ENCODE peak calls at places on chromosomes 12 and 14, in seven cellular contexts. L is neuronal stem cell, V is mesenchymal stem cell, D is IMR-90, R is H1, K is H9, T is trophoblast cell. P is an unnamed sample.

GRCh38 chr12:22543246-22544037 is 900 bp downstream of the C2CD5 start:
- DNase-seq in L (peak), V (no peak), D (peak), R (no peak), K (peak), T (no peak), P (peak)

GRCh38 chr12:108915632-108916133 is 35.8 kb downstream of the DAO start:
- DNase-seq in L (no peak), V (no peak), D (no peak), R (no peak), K (no peak), T (no peak), P (no peak)

GRCh38 chr12:24931666-24932405 is 17.1 kb downstream of the BCAT1 start:
- DNase-seq in L (no peak), V (no peak), D (peak), R (no peak), K (no peak), T (no peak), P (no peak)

GRCh38 chr14:72975776-72976175 is 49.5 kb downstream of the DCAF4 start:
- DNase-seq in L (no peak), V (no peak), D (no peak), R (no peak), K (no peak), T (no peak), P (peak)

GRCh38 chr12:56838602-56839488 is 75.7 kb downstream of the HSD17B6 start:
- DNase-seq in L (no peak), V (peak), D (no peak), R (no peak), K (no peak), T (no peak), P (no peak)

GRCh38 chr14:100041274-100041673 is 23.9 kb upstream of the EVL start:
- DNase-seq in L (no peak), V (no peak), D (no peak), R (no peak), K (no peak), T (no peak), P (no peak)

GRCh38 chr14:93894992-93895391 is 32.2 kb upstream of the FAM181A start:
- DNase-seq in L (peak), V (no peak), D (no peak), R (no peak), K (peak), T (no peak), P (peak)

GRCh38 chr14:50773632-50774541 is 57.1 kb downstream of the NIN start:
- DNase-seq in L (peak), V (peak), D (peak), R (peak), K (peak), T (peak), P (peak)

GRCh38 chr14:62209287-62209899 is 447.2 kb downstream of the SNAPC1 start:
- DNase-seq in L (no peak), V (peak), D (peak), R (no peak), K (no peak), T (no peak), P (no peak)

GRCh38 chr14:93027810-93028723 is 87.7 kb downstream of the ITPK1 start:
- DNase-seq in L (no peak), V (no peak), D (no peak), R (no peak), K (no peak), T (no peak), P (no peak)

GRCh38 chr12:130761537-130762318 is 45.6 kb upstream of the RIMBP2 start:
- DNase-seq in L (peak), V (peak), D (peak), R (no peak), K (peak), T (peak), P (peak)

GRCh38 chr12:14561677-14562076 is 6.0 kb downstream of the PLBD1 start:
- DNase-seq in L (no peak), V (no peak), D (no peak), R (no peak), K (no peak), T (no peak), P (no peak)

GRCh38 chr12:81758421-81759214 is 532 bp downstream of the PPFIA2 start:
- DNase-seq in L (peak), V (peak), D (no peak), R (no peak), K (peak), T (no peak), P (peak)

GRCh38 chr12:25977047-25977446 is 18.6 kb downstream of the RASSF8 start:
- DNase-seq in L (no peak), V (no peak), D (peak), R (no peak), K (no peak), T (peak), P (no peak)

GRCh38 chr14:69712637-69713088 is 54.3 kb upstream of the SRSF5 start:
- DNase-seq in L (no peak), V (no peak), D (no peak), R (no peak), K (peak), T (no peak), P (peak)

GRCh38 chr12:49636979-49637378 is 13.6 kb downstream of the PRPF40B start:
- DNase-seq in L (peak), V (peak), D (peak), R (no peak), K (peak), T (peak), P (peak)

GRCh38 chr12:59928416-59928815 is 332.6 kb downstream of the SLC16A7 start:
- DNase-seq in L (no peak), V (no peak), D (peak), R (no peak), K (no peak), T (no peak), P (no peak)

GRCh38 chr12:50916292-50916691 is 36.1 kb upstream of the HIGD1C start:
- DNase-seq in L (no peak), V (no peak), D (no peak), R (no peak), K (no peak), T (no peak), P (no peak)

GRCh38 chr14:100389497-100390104 is 66.5 kb downstream of the SLC25A47 start:
- DNase-seq in L (no peak), V (no peak), D (no peak), R (no peak), K (no peak), T (no peak), P (no peak)

GRCh38 chr12:2509137-2509536 is 285.6 kb upstream of the FKBP4 start:
- DNase-seq in L (no peak), V (no peak), D (no peak), R (no peak), K (no peak), T (peak), P (no peak)

GRCh38 chr12:47752552-47752951 is 6.1 kb downstream of the RAPGEF3 start:
- DNase-seq in L (no peak), V (no peak), D (peak), R (no peak), K (no peak), T (peak), P (no peak)

GRCh38 chr12:91225316-91225715 is 42.7 kb upstream of the DCN start:
- DNase-seq in L (no peak), V (peak), D (peak), R (no peak), K (no peak), T (no peak), P (no peak)

GRCh38 chr14:82313889-82314288 is 780.2 kb upstream of the SEL1L start:
- DNase-seq in L (no peak), V (no peak), D (no peak), R (no peak), K (no peak), T (no peak), P (no peak)

GRCh38 chr12:124906606-124907261 is 7.7 kb downstream of the UBC start:
- DNase-seq in L (peak), V (peak), D (peak), R (no peak), K (peak), T (peak), P (peak)

GRCh38 chr12:108804361-108804949 is 52.9 kb downstream of the SSH1 start:
- DNase-seq in L (no peak), V (peak), D (peak), R (no peak), K (no peak), T (no peak), P (no peak)

GRCh38 chr12:88553941-88554658 is 26.2 kb downstream of the KITLG start:
- DNase-seq in L (no peak), V (peak), D (peak), R (no peak), K (no peak), T (no peak), P (no peak)

GRCh38 chr12:22802883-22803640 is 178.1 kb downstream of the ETNK1 start:
- DNase-seq in L (no peak), V (no peak), D (no peak), R (no peak), K (no peak), T (no peak), P (peak)

GRCh38 chr12:97757431-97758091 is 295.0 kb downstream of the RMST start:
- DNase-seq in L (no peak), V (no peak), D (no peak), R (no peak), K (no peak), T (no peak), P (no peak)

GRCh38 chr14:99252940-99253868 is 18.8 kb downstream of the BCL11B start:
- DNase-seq in L (no peak), V (no peak), D (no peak), R (no peak), K (no peak), T (no peak), P (no peak)

GRCh38 chr12:71421007-71421406 is 18.6 kb upstream of the LGR5 start:
- DNase-seq in L (no peak), V (no peak), D (no peak), R (no peak), K (no peak), T (no peak), P (no peak)

GRCh38 chr12:125185740-125186470 is 120.7 kb downstream of the AACS start:
- DNase-seq in L (peak), V (peak), D (peak), R (no peak), K (peak), T (peak), P (peak)

GRCh38 chr14:52182853-52183252 is 84.6 kb upstream of the PTGDR start:
- DNase-seq in L (no peak), V (no peak), D (no peak), R (no peak), K (no peak), T (no peak), P (no peak)

GRCh38 chr12:203462-204260 is 10.3 kb downstream of the SLC6A12 start:
- DNase-seq in L (peak), V (peak), D (no peak), R (no peak), K (peak), T (peak), P (no peak)

GRCh38 chr12:88361493-88361892 is 218.8 kb downstream of the KITLG start:
- DNase-seq in L (no peak), V (no peak), D (peak), R (no peak), K (no peak), T (peak), P (no peak)

GRCh38 chr14:29453045-29453444 is 474.6 kb downstream of the PRKD1 start:
- DNase-seq in L (no peak), V (no peak), D (no peak), R (no peak), K (no peak), T (no peak), P (no peak)

DNA sequence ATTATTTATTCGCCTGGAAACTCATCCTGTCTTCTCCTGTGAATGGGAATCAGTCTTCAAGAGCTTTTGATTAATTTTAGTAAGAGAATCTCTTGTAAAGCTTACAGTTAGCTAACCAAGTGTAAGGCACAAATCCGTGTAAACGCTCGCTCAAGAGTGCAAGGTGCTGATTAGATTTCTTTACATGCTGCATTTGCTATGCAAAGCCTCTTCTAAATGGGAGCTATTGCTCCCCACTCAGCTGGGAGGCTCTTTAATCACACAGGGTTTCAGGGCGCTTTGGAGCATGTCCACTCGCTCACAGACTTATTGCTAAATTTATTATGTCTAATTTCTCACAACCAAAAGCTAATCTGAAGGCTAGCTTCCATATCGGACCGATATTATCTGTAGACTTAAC is 5.0 kb downstream of the FLRT2 start:
- DNase-seq in L (peak), V (peak), D (no peak), R (no peak), K (no peak), T (no peak), P (no peak)
- H3K4ac ChIP-seq in L (no peak), V (no peak), D (no peak), R (no peak), K (no peak), T (no peak), P (no peak)

GRCh38 chr14:49461529-49462401 is 124.4 kb downstream of the RPS29 start:
- DNase-seq in L (peak), V (peak), D (peak), R (no peak), K (no peak), T (peak), P (peak)
- H4K8ac ChIP-seq in L (no peak), V (no peak), D (no peak), R (no peak), K (no peak), T (no peak), P (no peak)

GRCh38 chr14:55332654-55333570 is 61.7 kb downstream of the FBXO34 start:
- DNase-seq in L (no peak), V (peak), D (peak), R (no peak), K (no peak), T (no peak), P (no peak)
- H3K4ac ChIP-seq in L (no peak), V (no peak), D (no peak), R (no peak), K (no peak), T (no peak), P (no peak)

GRCh38 chr14:91207008-91207407 is 37.5 kb downstream of the GPR68 start:
- DNase-seq in L (no peak), V (no peak), D (no peak), R (no peak), K (no peak), T (no peak), P (peak)
- H4K8ac ChIP-seq in L (no peak), V (no peak), D (no peak), R (no peak), K (no peak), T (no peak), P (no peak)

DNA sequence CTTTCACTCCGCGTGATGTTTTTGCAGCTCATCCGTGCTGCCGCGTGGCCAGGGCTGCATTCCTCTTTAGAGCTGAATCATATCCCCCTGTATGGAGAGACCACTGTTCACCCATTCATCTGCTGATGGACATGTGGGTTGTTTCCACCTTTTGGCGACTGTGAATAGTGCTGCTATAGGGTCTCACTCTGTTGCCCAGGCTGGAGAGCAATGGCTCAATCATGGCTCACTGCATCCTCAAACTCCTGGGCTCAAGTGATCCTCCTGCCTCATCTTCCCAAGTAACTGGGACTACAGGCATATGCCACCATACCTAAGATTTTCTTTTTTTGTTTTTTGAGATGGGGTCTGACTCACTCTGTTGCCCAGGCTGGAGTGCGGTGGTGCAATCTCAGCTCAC is 36.5 kb downstream of the RILPL1 start:
- DNase-seq in L (no peak), V (no peak), D (no peak), R (no peak), K (no peak), T (no peak), P (no peak)
- H3K4ac ChIP-seq in L (no peak), V (no peak), D (no peak), R (no peak), K (no peak), T (no peak), P (no peak)